ENCODE peak calls at places on chromosomes 7 and 10, in five cellular contexts. P is mesendoderm, A is IMR-90, Z is H1, K is pancreas. R is an unnamed sample.
A peak's percentile ranks its signal among the peaks of the same experiment; 100 is the strongest.

GRCh38 chr10:77872151-77872946 is 54.2 kb downstream of the DLG5 start:
- DNase-seq in P (no peak), A (peak; percentile 31), Z (no peak), K (no peak), R (peak; percentile 75)

GRCh38 chr7:41834805-41835694 is 132.2 kb upstream of the INHBA start:
- DNase-seq in P (no peak), A (peak; percentile 9), Z (no peak), K (no peak), R (no peak)

GRCh38 chr10:7471720-7472367 is 61.0 kb upstream of the SFMBT2 start:
- DNase-seq in P (no peak), A (no peak), Z (no peak), K (no peak), R (no peak)

GRCh38 chr7:128940494-128941322 is 3.0 kb downstream of the IRF5 start:
- DNase-seq in P (no peak), A (no peak), Z (no peak), K (no peak), R (no peak)

GRCh38 chr7:33854951-33855350 is 50.4 kb upstream of the BMPER start:
- DNase-seq in P (no peak), A (peak; percentile 95), Z (no peak), K (no peak), R (peak; percentile 76)

GRCh38 chr10:70850097-70850496 is 34.3 kb downstream of the SGPL1 start:
- DNase-seq in P (no peak), A (peak; percentile 29), Z (no peak), K (no peak), R (peak; percentile 60)

GRCh38 chr7:19051767-19052375 is 65.6 kb downstream of the TWIST1 start:
- DNase-seq in P (peak; percentile 57), A (peak; percentile 38), Z (no peak), K (peak; percentile 22), R (peak; percentile 20)

GRCh38 chr10:27635699-27636270 is 109.8 kb downstream of the MKX start:
- DNase-seq in P (no peak), A (no peak), Z (no peak), K (no peak), R (no peak)

GRCh38 chr7:117323585-117323876 is 673 bp upstream of the WNT2 start:
- DNase-seq in P (peak; percentile 52), A (no peak), Z (no peak), K (no peak), R (no peak)

GRCh38 chr7:116966606-116967005 is 13.3 kb downstream of the ST7 start:
- DNase-seq in P (no peak), A (no peak), Z (no peak), K (no peak), R (no peak)

GRCh38 chr7:17640730-17641377 is 299.4 kb downstream of the SNX13 start:
- DNase-seq in P (peak; percentile 62), A (peak; percentile 31), Z (no peak), K (peak; percentile 30), R (no peak)

GRCh38 chr7:81501220-81501619 is 268.6 kb downstream of the HGF start:
- DNase-seq in P (no peak), A (peak; percentile 81), Z (no peak), K (no peak), R (no peak)

GRCh38 chr10:122307669-122308486 is 36.8 kb downstream of the BTBD16 start:
- DNase-seq in P (peak; percentile 68), A (peak; percentile 91), Z (no peak), K (peak; percentile 74), R (peak; percentile 93)

GRCh38 chr7:50229964-50230363 is 74.6 kb upstream of the IKZF1 start:
- DNase-seq in P (peak; percentile 65), A (peak; percentile 8), Z (no peak), K (no peak), R (no peak)

GRCh38 chr7:86479144-86479543 is 164.6 kb upstream of the GRM3 start:
- DNase-seq in P (no peak), A (no peak), Z (no peak), K (no peak), R (peak; percentile 48)

GRCh38 chr7:25037325-25037724 is 57.3 kb upstream of the OSBPL3 start:
- DNase-seq in P (no peak), A (no peak), Z (no peak), K (no peak), R (no peak)

GRCh38 chr10:89357096-89357495 is 20.8 kb upstream of the IFIT1B start:
- DNase-seq in P (no peak), A (no peak), Z (no peak), K (no peak), R (no peak)

GRCh38 chr7:64515781-64516180 is 47.1 kb downstream of the ZNF680 start:
- DNase-seq in P (no peak), A (no peak), Z (no peak), K (no peak), R (no peak)

GRCh38 chr7:142436601-142437000 is 178.7 kb upstream of the PRSS58 start:
- DNase-seq in P (no peak), A (peak; percentile 34), Z (no peak), K (no peak), R (no peak)

GRCh38 chr10:75956624-75957023 is 525.2 kb downstream of the LRMDA start:
- DNase-seq in P (peak; percentile 16), A (peak; percentile 1), Z (no peak), K (no peak), R (no peak)

GRCh38 chr7:1919539-1920265 is 249.6 kb downstream of the ELFN1 start:
- DNase-seq in P (no peak), A (peak; percentile 26), Z (no peak), K (peak; percentile 79), R (no peak)

GRCh38 chr10:76926006-76926405 is 711.6 kb downstream of the KCNMA1 start:
- DNase-seq in P (no peak), A (no peak), Z (no peak), K (no peak), R (no peak)

GRCh38 chr7:81956520-81956919 is 186.7 kb upstream of the HGF start:
- DNase-seq in P (peak; percentile 81), A (peak; percentile 73), Z (no peak), K (no peak), R (no peak)

GRCh38 chr7:51024867-51025266 is 242.2 kb upstream of the GRB10 start:
- DNase-seq in P (no peak), A (no peak), Z (no peak), K (no peak), R (no peak)

GRCh38 chr10:58756126-58756525 is 243.5 kb downstream of the BICC1 start:
- DNase-seq in P (no peak), A (peak; percentile 74), Z (no peak), K (no peak), R (no peak)

GRCh38 chr7:96995406-96996110 is 9.8 kb upstream of the DLX6 start:
- DNase-seq in P (no peak), A (no peak), Z (no peak), K (no peak), R (no peak)

GRCh38 chr7:96996111-96996936 is 9.0 kb upstream of the DLX6 start:
- DNase-seq in P (peak; percentile 66), A (no peak), Z (no peak), K (no peak), R (no peak)

GRCh38 chr7:96998333-96998732 is 7.0 kb upstream of the DLX6 start:
- DNase-seq in P (peak; percentile 30), A (no peak), Z (no peak), K (no peak), R (no peak)

GRCh38 chr7:96997512-96998032 is 7.8 kb upstream of the DLX6 start:
- DNase-seq in P (peak; percentile 42), A (no peak), Z (no peak), K (no peak), R (no peak)

GRCh38 chr7:96996937-96997511 is 8.3 kb upstream of the DLX6 start:
- DNase-seq in P (no peak), A (no peak), Z (no peak), K (no peak), R (no peak)
- H3K4me3 ChIP-seq in P (no peak overlapping the region), A (no peak overlapping the region), Z (peak overlapping the region; percentile 41), K (no peak overlapping the region), R (no peak overlapping the region)

GRCh38 chr10:91939653-91940052 is 16.1 kb downstream of the BTAF1 start:
- DNase-seq in P (no peak), A (no peak), Z (no peak), K (no peak), R (no peak)

GRCh38 chr10:91941426-91941825 is 17.9 kb downstream of the BTAF1 start:
- DNase-seq in P (no peak), A (no peak), Z (no peak), K (no peak), R (no peak)

DNA sequence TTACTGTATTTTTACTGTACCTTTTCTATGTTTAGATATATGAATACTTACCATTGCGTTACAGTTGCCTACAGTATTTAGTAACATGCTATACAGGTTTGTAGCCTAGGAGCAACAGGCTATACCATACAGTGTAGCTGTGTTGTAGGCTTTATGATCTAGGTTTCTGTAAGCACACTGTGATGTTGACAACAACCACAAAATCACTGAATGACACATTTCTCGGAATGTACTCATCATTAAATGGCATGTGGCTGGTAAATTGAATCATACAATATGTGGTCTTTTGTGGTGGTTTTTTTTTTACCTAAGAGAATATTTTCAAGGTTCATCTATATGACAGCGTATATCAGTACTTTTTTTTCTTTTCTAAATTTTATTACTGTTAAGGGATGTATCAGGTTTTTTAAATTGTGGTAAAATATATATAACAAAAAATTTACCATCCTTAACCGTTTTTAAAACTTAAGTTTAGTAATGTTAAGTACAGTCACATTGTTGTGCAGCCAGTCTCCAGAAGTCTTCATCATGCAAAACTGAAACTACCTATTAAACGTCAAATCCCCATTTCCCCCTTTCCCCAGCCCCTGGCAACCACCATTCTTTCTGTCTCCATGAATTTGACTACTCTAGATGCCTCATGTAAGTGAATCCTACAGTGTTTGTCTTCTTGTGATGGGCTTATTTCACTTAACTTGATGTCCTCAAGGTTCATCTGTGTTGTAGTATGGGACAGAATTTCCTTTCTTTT is 21.5 kb downstream of the BTAF1 start:
- DNase-seq in P (no peak), A (peak; percentile 61), Z (no peak), K (no peak), R (no peak)
- H3K36me3 ChIP-seq in P (no peaks in the 10 kb centered on the region), A (peaks cover 29% of the 10 kb centered on the region), Z (peaks cover 25% of the 10 kb centered on the region), K (no peaks in the 10 kb centered on the region), R (peaks cover 26% of the 10 kb centered on the region)

GRCh38 chr10:17062493-17063487 is 66.8 kb downstream of the CUBN start:
- DNase-seq in P (peak; percentile 89), A (peak; percentile 88), Z (peak; percentile 2), K (peak; percentile 41), R (peak; percentile 88)
- H3K4me3 ChIP-seq in P (no peak overlapping the region), A (no peak overlapping the region), Z (no peak overlapping the region), K (no peak overlapping the region), R (no peak overlapping the region)

GRCh38 chr10:100182908-100183307 is 2.9 kb downstream of the ERLIN1 start:
- DNase-seq in P (no peak), A (no peak), Z (no peak), K (no peak), R (no peak)
- H3K36me3 ChIP-seq in P (no peaks in the 10 kb centered on the region), A (peaks cover 2% of the 10 kb centered on the region), Z (peaks cover 7% of the 10 kb centered on the region), K (peaks cover 1% of the 10 kb centered on the region), R (peaks cover 46% of the 10 kb centered on the region)

GRCh38 chr7:149565096-149565382 is 67.4 kb upstream of the ZNF746 start:
- DNase-seq in P (no peak), A (no peak), Z (no peak), K (no peak), R (no peak)
- H3K4me3 ChIP-seq in P (no peak overlapping the region), A (no peak overlapping the region), Z (no peak overlapping the region), K (no peak overlapping the region), R (no peak overlapping the region)

GRCh38 chr7:721619-722248 is 4.8 kb upstream of the DNAAF5 start:
- DNase-seq in P (no peak), A (no peak), Z (no peak), K (no peak), R (no peak)
- H3K36me3 ChIP-seq in P (peaks cover 2% of the 10 kb centered on the region), A (peaks cover 3% of the 10 kb centered on the region), Z (peaks cover 35% of the 10 kb centered on the region), K (no peaks in the 10 kb centered on the region), R (peaks cover 28% of the 10 kb centered on the region)